ENCODE peak calls at places on chromosome 22, in ten cellular contexts. Z, L, C, I, P, Q, M, K, F and V are unnamed samples.
A peak's percentile ranks its signal among the peaks of the same experiment; 100 is the strongest.

GRCh38 chr22:26573026-26573662 is 16.8 kb downstream of the TPST2 start:
- DNase-seq in Z (peak; percentile 72), L (no peak), C (peak; percentile 83), I (peak; percentile 44), P (no peak), Q (no peak), M (peak; percentile 47), K (no peak), F (no peak), V (peak; percentile 55)

GRCh38 chr22:25896098-25896497 is 154.1 kb downstream of the MYO18B start:
- DNase-seq in Z (no peak), L (no peak), C (no peak), I (no peak), P (no peak), Q (no peak), M (no peak), K (no peak), F (no peak), V (no peak)

GRCh38 chr22:23376256-23376655 is 195.9 kb downstream of the BCR start:
- DNase-seq in Z (peak; percentile 13), L (no peak), C (peak; percentile 23), I (peak; percentile 78), P (no peak), Q (peak; percentile 69), M (no peak), K (no peak), F (no peak), V (no peak)

GRCh38 chr22:49372530-49373288 is 455.0 kb downstream of the BRD1 start:
- DNase-seq in Z (no peak), L (no peak), C (no peak), I (no peak), P (no peak), Q (no peak), M (no peak), K (no peak), F (no peak), V (no peak)

GRCh38 chr22:46068908-46069481 is 81.3 kb upstream of the PPARA start:
- DNase-seq in Z (peak; percentile 39), L (no peak), C (peak; percentile 61), I (no peak), P (no peak), Q (no peak), M (peak; percentile 90), K (peak; percentile 38), F (no peak), V (peak; percentile 67)

GRCh38 chr22:22026157-22026831 is 43.7 kb upstream of the TOP3B start:
- DNase-seq in Z (no peak), L (no peak), C (no peak), I (no peak), P (no peak), Q (peak; percentile 4), M (no peak), K (no peak), F (no peak), V (no peak)

GRCh38 chr22:39292561-39293074 is 26.8 kb downstream of the RPL3 start:
- DNase-seq in Z (peak; percentile 97), L (peak; percentile 67), C (peak; percentile 94), I (peak; percentile 18), P (no peak), Q (peak; percentile 48), M (peak; percentile 73), K (peak; percentile 78), F (no peak), V (peak; percentile 94)

GRCh38 chr22:19831016-19831415 is 23.7 kb downstream of the GNB1L start:
- DNase-seq in Z (no peak), L (no peak), C (no peak), I (no peak), P (no peak), Q (no peak), M (no peak), K (no peak), F (no peak), V (no peak)

GRCh38 chr22:24128631-24129601 is 52.4 kb upstream of the SUSD2 start:
- DNase-seq in Z (no peak), L (no peak), C (no peak), I (no peak), P (no peak), Q (no peak), M (no peak), K (no peak), F (no peak), V (no peak)

GRCh38 chr22:50007057-50007511 is 5.5 kb downstream of the IL17REL start:
- DNase-seq in Z (no peak), L (no peak), C (no peak), I (no peak), P (no peak), Q (no peak), M (no peak), K (no peak), F (no peak), V (no peak)

GRCh38 chr22:27885977-27886842 is 32.8 kb downstream of the PITPNB start:
- DNase-seq in Z (peak; percentile 72), L (peak; percentile 92), C (peak; percentile 89), I (peak; percentile 57), P (peak; percentile 30), Q (peak; percentile 57), M (peak; percentile 86), K (peak; percentile 23), F (no peak), V (no peak)

GRCh38 chr22:28544431-28544868 is 135.2 kb downstream of the TTC28 start:
- DNase-seq in Z (no peak), L (no peak), C (peak; percentile 5), I (no peak), P (no peak), Q (no peak), M (no peak), K (no peak), F (no peak), V (no peak)

GRCh38 chr22:17847360-17848078 is 73.2 kb upstream of the BID start:
- DNase-seq in Z (no peak), L (no peak), C (no peak), I (no peak), P (no peak), Q (no peak), M (no peak), K (no peak), F (no peak), V (no peak)

GRCh38 chr22:31144223-31144622 is 3.9 kb upstream of the PLA2G3 start:
- DNase-seq in Z (peak; percentile 45), L (no peak), C (peak; percentile 29), I (peak; percentile 18), P (no peak), Q (no peak), M (no peak), K (no peak), F (no peak), V (no peak)

GRCh38 chr22:40364431-40364830 is 6.0 kb upstream of the SGSM3 start:
- DNase-seq in Z (no peak), L (no peak), C (peak; percentile 67), I (no peak), P (no peak), Q (no peak), M (no peak), K (no peak), F (no peak), V (no peak)

GRCh38 chr22:21865041-21865440 is 2.4 kb downstream of the MAPK1 start:
- DNase-seq in Z (peak; percentile 83), L (peak; percentile 78), C (peak; percentile 79), I (peak; percentile 68), P (no peak), Q (no peak), M (peak; percentile 66), K (no peak), F (no peak), V (peak; percentile 75)

GRCh38 chr22:30969532-30970355 is 679 bp downstream of the TUG1 start:
- DNase-seq in Z (peak; percentile 54), L (no peak), C (peak; percentile 63), I (peak; percentile 62), P (peak; percentile 23), Q (peak; percentile 54), M (peak; percentile 3), K (peak; percentile 27), F (no peak), V (peak; percentile 29)

GRCh38 chr22:19554834-19555404 is 30.7 kb upstream of the CLDN5 start:
- DNase-seq in Z (peak; percentile 25), L (no peak), C (peak; percentile 66), I (no peak), P (no peak), Q (no peak), M (no peak), K (no peak), F (no peak), V (no peak)

GRCh38 chr22:30870451-30871345 is 97.9 kb downstream of the MORC2 start:
- DNase-seq in Z (no peak), L (no peak), C (no peak), I (no peak), P (no peak), Q (no peak), M (no peak), K (peak; percentile 3), F (no peak), V (peak; percentile 49)

GRCh38 chr22:44848791-44849410 is 96.5 kb downstream of the ARHGAP8 start:
- DNase-seq in Z (no peak), L (no peak), C (no peak), I (no peak), P (no peak), Q (no peak), M (no peak), K (no peak), F (no peak), V (no peak)

GRCh38 chr22:23219787-23220484 is 39.6 kb downstream of the BCR start:
- DNase-seq in Z (peak; percentile 40), L (no peak), C (peak; percentile 77), I (peak; percentile 89), P (peak; percentile 24), Q (no peak), M (no peak), K (no peak), F (no peak), V (peak; percentile 79)

GRCh38 chr22:43825651-43826050 is 13.5 kb upstream of the EFCAB6 start:
- DNase-seq in Z (no peak), L (no peak), C (no peak), I (no peak), P (no peak), Q (no peak), M (no peak), K (no peak), F (no peak), V (no peak)